ENCODE peak calls at places on chromosomes 1 and 21, in four cellular contexts. One of them, this sample, is unnamed.
A peak's percentile ranks its signal among the peaks of the same experiment; 100 is the strongest.

GRCh38 chr1:79161077-79161476 is 154.5 kb upstream of the ADGRL4 start:
- DNase-seq in stimulated activated naive CD8-positive, alpha-beta T cell treated with anti-CD3 and anti-CD28 coated beads, Interleukin-15, amount 100 ng/mL, for 72 hours: no peak
- DNase-seq in NCI-H510A treated with DMSO at 0.1 percent for 48 hours: no peak
- DNase-seq in EL: peak; percentile 79
- DNase-seq in this sample: no peak

GRCh38 chr21:33042812-33043211 is 17.1 kb downstream of the OLIG2 start:
- DNase-seq in EL: peak; percentile 93
- DNase-seq in stimulated activated naive CD8-positive, alpha-beta T cell treated with anti-CD3 and anti-CD28 coated beads, Interleukin-15, amount 100 ng/mL, for 72 hours: no peak
- DNase-seq in NCI-H510A treated with DMSO at 0.1 percent for 48 hours: no peak
- DNase-seq in this sample: no peak

GRCh38 chr1:154347961-154348360 is 22.6 kb downstream of the ATP8B2 start:
- DNase-seq in EL: no peak
- DNase-seq in NCI-H510A treated with DMSO at 0.1 percent for 48 hours: no peak
- DNase-seq in stimulated activated naive CD8-positive, alpha-beta T cell treated with anti-CD3 and anti-CD28 coated beads, Interleukin-15, amount 100 ng/mL, for 72 hours: no peak
- DNase-seq in this sample: no peak

GRCh38 chr1:154992721-154993571 is 440 bp upstream of the LENEP start:
- DNase-seq in EL: peak; percentile 46
- DNase-seq in NCI-H510A treated with DMSO at 0.1 percent for 48 hours: peak; percentile 50
- DNase-seq in stimulated activated naive CD8-positive, alpha-beta T cell treated with anti-CD3 and anti-CD28 coated beads, Interleukin-15, amount 100 ng/mL, for 72 hours: no peak
- DNase-seq in this sample: no peak

GRCh38 chr1:203589201-203589600 is 37.4 kb upstream of the ATP2B4 start:
- DNase-seq in EL: no peak
- DNase-seq in NCI-H510A treated with DMSO at 0.1 percent for 48 hours: no peak
- DNase-seq in stimulated activated naive CD8-positive, alpha-beta T cell treated with anti-CD3 and anti-CD28 coated beads, Interleukin-15, amount 100 ng/mL, for 72 hours: no peak
- DNase-seq in this sample: no peak

GRCh38 chr1:169796411-169796810 is 1.7 kb upstream of the METTL18 start:
- DNase-seq in stimulated activated naive CD8-positive, alpha-beta T cell treated with anti-CD3 and anti-CD28 coated beads, Interleukin-15, amount 100 ng/mL, for 72 hours: no peak
- DNase-seq in NCI-H510A treated with DMSO at 0.1 percent for 48 hours: no peak
- DNase-seq in EL: no peak
- DNase-seq in this sample: no peak

GRCh38 chr1:46179138-46180081 is 3.1 kb upstream of the P3R3URF start:
- DNase-seq in NCI-H510A treated with DMSO at 0.1 percent for 48 hours: peak; percentile 94
- DNase-seq in EL: peak; percentile 88
- DNase-seq in stimulated activated naive CD8-positive, alpha-beta T cell treated with anti-CD3 and anti-CD28 coated beads, Interleukin-15, amount 100 ng/mL, for 72 hours: peak; percentile 53
- DNase-seq in this sample: peak; percentile 46

GRCh38 chr1:114820392-114820791 is 34.3 kb upstream of the SYCP1 start:
- DNase-seq in stimulated activated naive CD8-positive, alpha-beta T cell treated with anti-CD3 and anti-CD28 coated beads, Interleukin-15, amount 100 ng/mL, for 72 hours: no peak
- DNase-seq in EL: no peak
- DNase-seq in NCI-H510A treated with DMSO at 0.1 percent for 48 hours: no peak
- DNase-seq in this sample: no peak

GRCh38 chr1:246302671-246303317 is 204.3 kb downstream of the SMYD3 start:
- DNase-seq in EL: no peak
- DNase-seq in stimulated activated naive CD8-positive, alpha-beta T cell treated with anti-CD3 and anti-CD28 coated beads, Interleukin-15, amount 100 ng/mL, for 72 hours: no peak
- DNase-seq in NCI-H510A treated with DMSO at 0.1 percent for 48 hours: no peak
- DNase-seq in this sample: no peak

GRCh38 chr21:43997766-43998742 is 14.1 kb upstream of the TRAPPC10 start:
- DNase-seq in stimulated activated naive CD8-positive, alpha-beta T cell treated with anti-CD3 and anti-CD28 coated beads, Interleukin-15, amount 100 ng/mL, for 72 hours: no peak
- DNase-seq in EL: no peak
- DNase-seq in NCI-H510A treated with DMSO at 0.1 percent for 48 hours: no peak
- DNase-seq in this sample: no peak

GRCh38 chr1:110686188-110686587 is 11.4 kb upstream of the KCNA3 start:
- DNase-seq in stimulated activated naive CD8-positive, alpha-beta T cell treated with anti-CD3 and anti-CD28 coated beads, Interleukin-15, amount 100 ng/mL, for 72 hours: no peak
- DNase-seq in NCI-H510A treated with DMSO at 0.1 percent for 48 hours: no peak
- DNase-seq in EL: no peak
- DNase-seq in this sample: no peak

GRCh38 chr1:12069616-12070244 is 6.6 kb downstream of the TNFRSF8 start:
- DNase-seq in stimulated activated naive CD8-positive, alpha-beta T cell treated with anti-CD3 and anti-CD28 coated beads, Interleukin-15, amount 100 ng/mL, for 72 hours: no peak
- DNase-seq in NCI-H510A treated with DMSO at 0.1 percent for 48 hours: no peak
- DNase-seq in EL: peak; percentile 20
- DNase-seq in this sample: no peak

GRCh38 chr1:187696092-187696491 is 867.3 kb downstream of the PLA2G4A start:
- DNase-seq in EL: no peak
- DNase-seq in stimulated activated naive CD8-positive, alpha-beta T cell treated with anti-CD3 and anti-CD28 coated beads, Interleukin-15, amount 100 ng/mL, for 72 hours: no peak
- DNase-seq in NCI-H510A treated with DMSO at 0.1 percent for 48 hours: no peak
- DNase-seq in this sample: no peak

GRCh38 chr1:25651036-25651640 is 34.5 kb downstream of the MAN1C1 start:
- DNase-seq in EL: no peak
- DNase-seq in stimulated activated naive CD8-positive, alpha-beta T cell treated with anti-CD3 and anti-CD28 coated beads, Interleukin-15, amount 100 ng/mL, for 72 hours: no peak
- DNase-seq in NCI-H510A treated with DMSO at 0.1 percent for 48 hours: no peak
- DNase-seq in this sample: no peak

GRCh38 chr1:12525311-12526181 is 92.5 kb downstream of the DHRS3 start:
- DNase-seq in EL: no peak
- DNase-seq in NCI-H510A treated with DMSO at 0.1 percent for 48 hours: no peak
- DNase-seq in stimulated activated naive CD8-positive, alpha-beta T cell treated with anti-CD3 and anti-CD28 coated beads, Interleukin-15, amount 100 ng/mL, for 72 hours: no peak
- DNase-seq in this sample: no peak

GRCh38 chr1:157798211-157798610 is 21.3 kb upstream of the FCRL2 start:
- DNase-seq in stimulated activated naive CD8-positive, alpha-beta T cell treated with anti-CD3 and anti-CD28 coated beads, Interleukin-15, amount 100 ng/mL, for 72 hours: no peak
- DNase-seq in NCI-H510A treated with DMSO at 0.1 percent for 48 hours: no peak
- DNase-seq in EL: peak; percentile 4
- DNase-seq in this sample: no peak

GRCh38 chr1:109975718-109976117 is 8.8 kb upstream of the AHCYL1 start:
- DNase-seq in stimulated activated naive CD8-positive, alpha-beta T cell treated with anti-CD3 and anti-CD28 coated beads, Interleukin-15, amount 100 ng/mL, for 72 hours: no peak
- DNase-seq in EL: peak; percentile 94
- DNase-seq in NCI-H510A treated with DMSO at 0.1 percent for 48 hours: no peak
- DNase-seq in this sample: no peak

GRCh38 chr1:64470670-64471217 is 815 bp downstream of the CACHD1 start:
- DNase-seq in NCI-H510A treated with DMSO at 0.1 percent for 48 hours: no peak
- DNase-seq in stimulated activated naive CD8-positive, alpha-beta T cell treated with anti-CD3 and anti-CD28 coated beads, Interleukin-15, amount 100 ng/mL, for 72 hours: no peak
- DNase-seq in EL: peak; percentile 52
- DNase-seq in this sample: no peak

GRCh38 chr1:48817505-48818114 is 40.9 kb upstream of the BEND5 start:
- DNase-seq in stimulated activated naive CD8-positive, alpha-beta T cell treated with anti-CD3 and anti-CD28 coated beads, Interleukin-15, amount 100 ng/mL, for 72 hours: peak; percentile 17
- DNase-seq in NCI-H510A treated with DMSO at 0.1 percent for 48 hours: no peak
- DNase-seq in EL: peak; percentile 12
- DNase-seq in this sample: peak; percentile 52

GRCh38 chr1:199073166-199073565 is 434.3 kb downstream of the PTPRC start:
- DNase-seq in stimulated activated naive CD8-positive, alpha-beta T cell treated with anti-CD3 and anti-CD28 coated beads, Interleukin-15, amount 100 ng/mL, for 72 hours: no peak
- DNase-seq in NCI-H510A treated with DMSO at 0.1 percent for 48 hours: no peak
- DNase-seq in EL: no peak
- DNase-seq in this sample: no peak

GRCh38 chr21:29145837-29146453 is 15.5 kb downstream of the MAP3K7CL start:
- DNase-seq in EL: no peak
- DNase-seq in stimulated activated naive CD8-positive, alpha-beta T cell treated with anti-CD3 and anti-CD28 coated beads, Interleukin-15, amount 100 ng/mL, for 72 hours: no peak
- DNase-seq in NCI-H510A treated with DMSO at 0.1 percent for 48 hours: no peak
- DNase-seq in this sample: no peak

GRCh38 chr1:114137497-114137896 is 16.2 kb downstream of the SYT6 start:
- DNase-seq in NCI-H510A treated with DMSO at 0.1 percent for 48 hours: no peak
- DNase-seq in EL: no peak
- DNase-seq in stimulated activated naive CD8-positive, alpha-beta T cell treated with anti-CD3 and anti-CD28 coated beads, Interleukin-15, amount 100 ng/mL, for 72 hours: no peak
- DNase-seq in this sample: no peak

GRCh38 chr1:239858058-239858457 is 233.6 kb upstream of the FMN2 start:
- DNase-seq in NCI-H510A treated with DMSO at 0.1 percent for 48 hours: no peak
- DNase-seq in stimulated activated naive CD8-positive, alpha-beta T cell treated with anti-CD3 and anti-CD28 coated beads, Interleukin-15, amount 100 ng/mL, for 72 hours: no peak
- DNase-seq in EL: peak; percentile 32
- DNase-seq in this sample: no peak